ENCODE peak calls at places on chromosomes 7 and 10, in seven cellular contexts. One of them, this sample, is unnamed.

GRCh38 chr10:77418211-77418640 is 219.4 kb downstream of the KCNMA1 start:
- DNase-seq in brain pericyte: no peak
- DNase-seq in nucleus accumbens: no peak
- DNase-seq in IMR-90: no peak
- DNase-seq in RPMI8226: no peak
- DNase-seq in amniotic epithelial cell: no peak
- DNase-seq in progenitor cell of endocrine pancreas: no peak
- DNase-seq in this sample: no peak

GRCh38 chr7:157796846-157797245 is 460.0 kb downstream of the DNAJB6 start:
- DNase-seq in brain pericyte: no peak
- DNase-seq in nucleus accumbens: no peak
- DNase-seq in IMR-90: no peak
- DNase-seq in RPMI8226: no peak
- DNase-seq in amniotic epithelial cell: no peak
- DNase-seq in progenitor cell of endocrine pancreas: no peak
- DNase-seq in this sample: no peak

GRCh38 chr10:48713966-48714618 is 29.4 kb downstream of the WDFY4 start:
- DNase-seq in brain pericyte: no peak
- DNase-seq in nucleus accumbens: no peak
- DNase-seq in IMR-90: no peak
- DNase-seq in RPMI8226: no peak
- DNase-seq in amniotic epithelial cell: peak; percentile 29
- DNase-seq in progenitor cell of endocrine pancreas: no peak
- DNase-seq in this sample: no peak

GRCh38 chr10:132396495-132397035 is 435 bp upstream of the PWWP2B start:
- DNase-seq in brain pericyte: no peak
- DNase-seq in nucleus accumbens: no peak
- DNase-seq in IMR-90: peak; percentile 31
- DNase-seq in RPMI8226: peak; percentile 49
- DNase-seq in amniotic epithelial cell: no peak
- DNase-seq in progenitor cell of endocrine pancreas: peak; percentile 62
- DNase-seq in this sample: peak; percentile 54

GRCh38 chr10:45640941-45641340 is 31.6 kb downstream of the ZFAND4 start:
- DNase-seq in brain pericyte: no peak
- DNase-seq in nucleus accumbens: no peak
- DNase-seq in IMR-90: no peak
- DNase-seq in RPMI8226: no peak
- DNase-seq in amniotic epithelial cell: no peak
- DNase-seq in progenitor cell of endocrine pancreas: no peak
- DNase-seq in this sample: no peak

GRCh38 chr7:1114505-1114904 is 26.6 kb downstream of the GPER1 start:
- DNase-seq in brain pericyte: no peak
- DNase-seq in nucleus accumbens: no peak
- DNase-seq in IMR-90: no peak
- DNase-seq in RPMI8226: no peak
- DNase-seq in amniotic epithelial cell: no peak
- DNase-seq in progenitor cell of endocrine pancreas: no peak
- DNase-seq in this sample: no peak

GRCh38 chr7:11343818-11344413 is 370.2 kb downstream of the PHF14 start:
- DNase-seq in brain pericyte: no peak
- DNase-seq in nucleus accumbens: no peak
- DNase-seq in IMR-90: peak; percentile 26
- DNase-seq in RPMI8226: peak; percentile 64
- DNase-seq in amniotic epithelial cell: peak; percentile 27
- DNase-seq in progenitor cell of endocrine pancreas: no peak
- DNase-seq in this sample: peak; percentile 47

GRCh38 chr7:31373337-31374289 is 33.1 kb upstream of the NEUROD6 start:
- DNase-seq in brain pericyte: no peak
- DNase-seq in nucleus accumbens: peak; percentile 1
- DNase-seq in IMR-90: peak; percentile 34
- DNase-seq in RPMI8226: peak; percentile 70
- DNase-seq in amniotic epithelial cell: peak; percentile 3
- DNase-seq in progenitor cell of endocrine pancreas: peak; percentile 44
- DNase-seq in this sample: peak; percentile 2

GRCh38 chr7:70525991-70526390 is 606.0 kb upstream of the GALNT17 start:
- DNase-seq in brain pericyte: no peak
- DNase-seq in nucleus accumbens: no peak
- DNase-seq in IMR-90: no peak
- DNase-seq in RPMI8226: no peak
- DNase-seq in amniotic epithelial cell: no peak
- DNase-seq in progenitor cell of endocrine pancreas: no peak
- DNase-seq in this sample: no peak

GRCh38 chr10:58266003-58266825 is 1.5 kb downstream of the IPMK start:
- DNase-seq in brain pericyte: no peak
- DNase-seq in nucleus accumbens: no peak
- DNase-seq in IMR-90: peak; percentile 78
- DNase-seq in RPMI8226: peak; percentile 34
- DNase-seq in amniotic epithelial cell: peak; percentile 68
- DNase-seq in progenitor cell of endocrine pancreas: no peak
- DNase-seq in this sample: peak; percentile 77

GRCh38 chr10:133325392-133325760 is 11.3 kb downstream of the CALY start:
- DNase-seq in brain pericyte: no peak
- DNase-seq in nucleus accumbens: no peak
- DNase-seq in IMR-90: no peak
- DNase-seq in RPMI8226: no peak
- DNase-seq in amniotic epithelial cell: no peak
- DNase-seq in progenitor cell of endocrine pancreas: no peak
- DNase-seq in this sample: peak; percentile 21

GRCh38 chr7:681551-682307 is 44.8 kb upstream of the DNAAF5 start:
- DNase-seq in brain pericyte: no peak
- DNase-seq in nucleus accumbens: no peak
- DNase-seq in IMR-90: no peak
- DNase-seq in RPMI8226: no peak
- DNase-seq in amniotic epithelial cell: no peak
- DNase-seq in progenitor cell of endocrine pancreas: no peak
- DNase-seq in this sample: no peak

GRCh38 chr10:33521062-33521461 is 186.6 kb upstream of the NRP1 start:
- DNase-seq in brain pericyte: no peak
- DNase-seq in nucleus accumbens: no peak
- DNase-seq in IMR-90: no peak
- DNase-seq in RPMI8226: no peak
- DNase-seq in amniotic epithelial cell: peak; percentile 49
- DNase-seq in progenitor cell of endocrine pancreas: no peak
- DNase-seq in this sample: no peak

GRCh38 chr7:148661471-148661870 is 37.2 kb upstream of the CUL1 start:
- DNase-seq in brain pericyte: no peak
- DNase-seq in nucleus accumbens: no peak
- DNase-seq in IMR-90: no peak
- DNase-seq in RPMI8226: no peak
- DNase-seq in amniotic epithelial cell: no peak
- DNase-seq in progenitor cell of endocrine pancreas: no peak
- DNase-seq in this sample: no peak

GRCh38 chr10:87942884-87943527 is 79.6 kb downstream of the PTEN start:
- DNase-seq in brain pericyte: no peak
- DNase-seq in nucleus accumbens: no peak
- DNase-seq in IMR-90: peak; percentile 82
- DNase-seq in RPMI8226: no peak
- DNase-seq in amniotic epithelial cell: peak; percentile 28
- DNase-seq in progenitor cell of endocrine pancreas: no peak
- DNase-seq in this sample: no peak

GRCh38 chr7:106346678-106347217 is 62.0 kb upstream of the NAMPT start:
- DNase-seq in brain pericyte: no peak
- DNase-seq in nucleus accumbens: no peak
- DNase-seq in IMR-90: peak; percentile 97
- DNase-seq in RPMI8226: peak; percentile 97
- DNase-seq in amniotic epithelial cell: peak; percentile 92
- DNase-seq in progenitor cell of endocrine pancreas: no peak
- DNase-seq in this sample: peak; percentile 98

GRCh38 chr10:100186813-100187212 is 984 bp upstream of the ERLIN1 start:
- DNase-seq in brain pericyte: no peak
- DNase-seq in nucleus accumbens: no peak
- DNase-seq in IMR-90: no peak
- DNase-seq in RPMI8226: peak; percentile 43
- DNase-seq in amniotic epithelial cell: no peak
- DNase-seq in progenitor cell of endocrine pancreas: no peak
- DNase-seq in this sample: peak; percentile 8

GRCh38 chr10:11782793-11783557 is 40.2 kb upstream of the PROSER2 start:
- DNase-seq in brain pericyte: no peak
- DNase-seq in nucleus accumbens: no peak
- DNase-seq in IMR-90: peak; percentile 58
- DNase-seq in RPMI8226: peak; percentile 78
- DNase-seq in amniotic epithelial cell: peak; percentile 62
- DNase-seq in progenitor cell of endocrine pancreas: no peak
- DNase-seq in this sample: peak; percentile 71

GRCh38 chr10:99232357-99232999 is 3.2 kb downstream of the HPSE2 start:
- DNase-seq in brain pericyte: no peak
- DNase-seq in nucleus accumbens: no peak
- DNase-seq in IMR-90: no peak
- DNase-seq in RPMI8226: no peak
- DNase-seq in amniotic epithelial cell: no peak
- DNase-seq in progenitor cell of endocrine pancreas: no peak
- DNase-seq in this sample: no peak

GRCh38 chr10:44992732-44993225 is 7.9 kb upstream of the ZNF22 start:
- DNase-seq in brain pericyte: no peak
- DNase-seq in nucleus accumbens: no peak
- DNase-seq in IMR-90: no peak
- DNase-seq in RPMI8226: no peak
- DNase-seq in amniotic epithelial cell: no peak
- DNase-seq in progenitor cell of endocrine pancreas: no peak
- DNase-seq in this sample: no peak

GRCh38 chr7:139811106-139811505 is 18.0 kb upstream of the TBXAS1 start:
- DNase-seq in brain pericyte: no peak
- DNase-seq in nucleus accumbens: no peak
- DNase-seq in IMR-90: peak; percentile 69
- DNase-seq in RPMI8226: no peak
- DNase-seq in amniotic epithelial cell: no peak
- DNase-seq in progenitor cell of endocrine pancreas: no peak
- DNase-seq in this sample: no peak

GRCh38 chr10:24762966-24763623 is 39.4 kb upstream of the ARHGAP21 start:
- DNase-seq in brain pericyte: no peak
- DNase-seq in nucleus accumbens: no peak
- DNase-seq in IMR-90: peak; percentile 28
- DNase-seq in RPMI8226: no peak
- DNase-seq in amniotic epithelial cell: peak; percentile 31
- DNase-seq in progenitor cell of endocrine pancreas: no peak
- DNase-seq in this sample: no peak

GRCh38 chr7:44583145-44583544 is 1.1 kb upstream of the TMED4 start:
- DNase-seq in brain pericyte: no peak
- DNase-seq in nucleus accumbens: no peak
- DNase-seq in IMR-90: no peak
- DNase-seq in RPMI8226: no peak
- DNase-seq in amniotic epithelial cell: no peak
- DNase-seq in progenitor cell of endocrine pancreas: no peak
- DNase-seq in this sample: no peak

GRCh38 chr10:119549247-119549999 is 6.9 kb upstream of the RGS10 start:
- DNase-seq in brain pericyte: no peak
- DNase-seq in nucleus accumbens: no peak
- DNase-seq in IMR-90: no peak
- DNase-seq in RPMI8226: no peak
- DNase-seq in amniotic epithelial cell: no peak
- DNase-seq in progenitor cell of endocrine pancreas: no peak
- DNase-seq in this sample: no peak

GRCh38 chr10:29163746-29164145 is 125.1 kb upstream of the LYZL1 start:
- DNase-seq in brain pericyte: no peak
- DNase-seq in nucleus accumbens: no peak
- DNase-seq in IMR-90: peak; percentile 78
- DNase-seq in RPMI8226: no peak
- DNase-seq in amniotic epithelial cell: no peak
- DNase-seq in progenitor cell of endocrine pancreas: no peak
- DNase-seq in this sample: peak; percentile 70